ENCODE peak calls at places on chromosomes 12 and 14, in four cellular contexts. One of them, this sample, is unnamed.

GRCh38 chr12:8913702-8914032 is 642 bp upstream of the PHC1 start:
- DNase-seq in CD8-positive, alpha-beta memory T cell: no peak
- DNase-seq in RCC 7860: no peak
- DNase-seq in AG09309: no peak
- DNase-seq in this sample: no peak

GRCh38 chr14:76175942-76176341 is 24.2 kb downstream of the GPATCH2L start:
- DNase-seq in CD8-positive, alpha-beta memory T cell: no peak
- DNase-seq in RCC 7860: no peak
- DNase-seq in AG09309: no peak
- DNase-seq in this sample: no peak

GRCh38 chr12:10716704-10717315 is 6.3 kb downstream of the YBX3 start:
- DNase-seq in CD8-positive, alpha-beta memory T cell: no peak
- DNase-seq in RCC 7860: peak; percentile 64
- DNase-seq in AG09309: peak; percentile 70
- DNase-seq in this sample: no peak

GRCh38 chr12:81360916-81361315 is 283.0 kb downstream of the ACSS3 start:
- DNase-seq in CD8-positive, alpha-beta memory T cell: no peak
- DNase-seq in RCC 7860: no peak
- DNase-seq in AG09309: no peak
- DNase-seq in this sample: no peak

GRCh38 chr12:113095405-113095804 is 38.9 kb downstream of the DTX1 start:
- DNase-seq in CD8-positive, alpha-beta memory T cell: no peak
- DNase-seq in RCC 7860: no peak
- DNase-seq in AG09309: no peak
- DNase-seq in this sample: no peak

GRCh38 chr12:103529306-103529705 is 33.5 kb upstream of the C12orf42 start:
- DNase-seq in CD8-positive, alpha-beta memory T cell: no peak
- DNase-seq in RCC 7860: no peak
- DNase-seq in AG09309: no peak
- DNase-seq in this sample: no peak

GRCh38 chr14:92323031-92323915 is at the start of gene SLC24A4:
- DNase-seq in CD8-positive, alpha-beta memory T cell: no peak
- DNase-seq in RCC 7860: no peak
- DNase-seq in AG09309: no peak
- DNase-seq in this sample: no peak

GRCh38 chr14:101008631-101009336 is 105.3 kb upstream of the RTL1 start:
- DNase-seq in CD8-positive, alpha-beta memory T cell: no peak
- DNase-seq in RCC 7860: no peak
- DNase-seq in AG09309: peak; percentile 44
- DNase-seq in this sample: no peak